ENCODE peak calls at places on chromosomes 3 and 15, in seven cellular contexts. One of them, this sample, is unnamed.
A peak's percentile ranks its signal among the peaks of the same experiment; 100 is the strongest.

GRCh38 chr3:3405131-3405530 is 225.6 kb upstream of the CRBN start:
- DNase-seq in activated B cell treated with CpG ODN at 0.5 μM for 24 hours: no peak
- DNase-seq in sciatic nerve: no peak
- DNase-seq in cardiac fibroblast: no peak
- DNase-seq in naive thymus-derived CD8-positive, alpha-beta T cell: no peak
- DNase-seq in body of pancreas: no peak
- DNase-seq in cardiac muscle cell: no peak
- DNase-seq in this sample: no peak

GRCh38 chr15:81338422-81339007 is 14.6 kb upstream of the STARD5 start:
- DNase-seq in cardiac fibroblast: peak; percentile 87
- DNase-seq in naive thymus-derived CD8-positive, alpha-beta T cell: no peak
- DNase-seq in cardiac muscle cell: peak; percentile 90
- DNase-seq in body of pancreas: peak; percentile 38
- DNase-seq in sciatic nerve: peak; percentile 72
- DNase-seq in activated B cell treated with CpG ODN at 0.5 μM for 24 hours: no peak
- DNase-seq in this sample: peak; percentile 15

GRCh38 chr3:69143605-69144004 is 21.2 kb upstream of the LMOD3 start:
- DNase-seq in naive thymus-derived CD8-positive, alpha-beta T cell: no peak
- DNase-seq in sciatic nerve: no peak
- DNase-seq in body of pancreas: peak; percentile 6
- DNase-seq in cardiac muscle cell: no peak
- DNase-seq in activated B cell treated with CpG ODN at 0.5 μM for 24 hours: no peak
- DNase-seq in cardiac fibroblast: no peak
- DNase-seq in this sample: peak; percentile 66

GRCh38 chr3:167728176-167728575 is 6.5 kb downstream of the PDCD10 start:
- DNase-seq in naive thymus-derived CD8-positive, alpha-beta T cell: no peak
- DNase-seq in sciatic nerve: no peak
- DNase-seq in cardiac muscle cell: peak; percentile 65
- DNase-seq in activated B cell treated with CpG ODN at 0.5 μM for 24 hours: no peak
- DNase-seq in cardiac fibroblast: peak; percentile 71
- DNase-seq in body of pancreas: no peak
- DNase-seq in this sample: peak; percentile 64

GRCh38 chr15:31510003-31510402 is 183.4 kb downstream of the KLF13 start:
- DNase-seq in body of pancreas: no peak
- DNase-seq in activated B cell treated with CpG ODN at 0.5 μM for 24 hours: no peak
- DNase-seq in sciatic nerve: no peak
- DNase-seq in cardiac fibroblast: no peak
- DNase-seq in cardiac muscle cell: no peak
- DNase-seq in naive thymus-derived CD8-positive, alpha-beta T cell: no peak
- DNase-seq in this sample: no peak

GRCh38 chr15:90664650-90665287 is 52.4 kb upstream of the BLM start:
- DNase-seq in cardiac fibroblast: peak; percentile 58
- DNase-seq in body of pancreas: peak; percentile 44
- DNase-seq in cardiac muscle cell: peak; percentile 61
- DNase-seq in naive thymus-derived CD8-positive, alpha-beta T cell: no peak
- DNase-seq in activated B cell treated with CpG ODN at 0.5 μM for 24 hours: no peak
- DNase-seq in sciatic nerve: no peak
- DNase-seq in this sample: no peak

GRCh38 chr3:160040181-160040580 is 51.5 kb downstream of the IL12A start:
- DNase-seq in naive thymus-derived CD8-positive, alpha-beta T cell: no peak
- DNase-seq in activated B cell treated with CpG ODN at 0.5 μM for 24 hours: no peak
- DNase-seq in cardiac muscle cell: no peak
- DNase-seq in sciatic nerve: no peak
- DNase-seq in cardiac fibroblast: no peak
- DNase-seq in body of pancreas: no peak
- DNase-seq in this sample: no peak

GRCh38 chr15:63185206-63185605 is 4.2 kb upstream of the RAB8B start:
- DNase-seq in activated B cell treated with CpG ODN at 0.5 μM for 24 hours: no peak
- DNase-seq in body of pancreas: no peak
- DNase-seq in sciatic nerve: no peak
- DNase-seq in naive thymus-derived CD8-positive, alpha-beta T cell: no peak
- DNase-seq in cardiac muscle cell: peak; percentile 13
- DNase-seq in cardiac fibroblast: no peak
- DNase-seq in this sample: no peak

GRCh38 chr3:168250415-168250861 is 154.7 kb upstream of the GOLIM4 start:
- DNase-seq in naive thymus-derived CD8-positive, alpha-beta T cell: no peak
- DNase-seq in body of pancreas: no peak
- DNase-seq in cardiac muscle cell: peak; percentile 3
- DNase-seq in cardiac fibroblast: peak; percentile 1
- DNase-seq in activated B cell treated with CpG ODN at 0.5 μM for 24 hours: no peak
- DNase-seq in sciatic nerve: no peak
- DNase-seq in this sample: peak; percentile 6

GRCh38 chr3:136750209-136750921 is 1.8 kb downstream of the STAG1 start:
- DNase-seq in sciatic nerve: no peak
- DNase-seq in cardiac muscle cell: no peak
- DNase-seq in naive thymus-derived CD8-positive, alpha-beta T cell: no peak
- DNase-seq in cardiac fibroblast: no peak
- DNase-seq in activated B cell treated with CpG ODN at 0.5 μM for 24 hours: no peak
- DNase-seq in body of pancreas: no peak
- DNase-seq in this sample: no peak

GRCh38 chr3:55439657-55440405 is 47.3 kb downstream of the WNT5A start:
- DNase-seq in cardiac fibroblast: no peak
- DNase-seq in sciatic nerve: no peak
- DNase-seq in naive thymus-derived CD8-positive, alpha-beta T cell: no peak
- DNase-seq in activated B cell treated with CpG ODN at 0.5 μM for 24 hours: no peak
- DNase-seq in cardiac muscle cell: no peak
- DNase-seq in body of pancreas: no peak
- DNase-seq in this sample: no peak

GRCh38 chr3:58041826-58042324 is 33.7 kb downstream of the FLNB start:
- DNase-seq in naive thymus-derived CD8-positive, alpha-beta T cell: no peak
- DNase-seq in activated B cell treated with CpG ODN at 0.5 μM for 24 hours: no peak
- DNase-seq in cardiac fibroblast: peak; percentile 51
- DNase-seq in cardiac muscle cell: peak; percentile 77
- DNase-seq in sciatic nerve: no peak
- DNase-seq in body of pancreas: no peak
- DNase-seq in this sample: no peak

GRCh38 chr3:49761661-49762060 is 24.7 kb downstream of the IP6K1 start:
- DNase-seq in cardiac muscle cell: no peak
- DNase-seq in activated B cell treated with CpG ODN at 0.5 μM for 24 hours: no peak
- DNase-seq in cardiac fibroblast: no peak
- DNase-seq in sciatic nerve: no peak
- DNase-seq in body of pancreas: no peak
- DNase-seq in naive thymus-derived CD8-positive, alpha-beta T cell: no peak
- DNase-seq in this sample: no peak

GRCh38 chr3:171225101-171225674 is 198.7 kb upstream of the SLC2A2 start:
- DNase-seq in cardiac muscle cell: no peak
- DNase-seq in naive thymus-derived CD8-positive, alpha-beta T cell: no peak
- DNase-seq in body of pancreas: no peak
- DNase-seq in activated B cell treated with CpG ODN at 0.5 μM for 24 hours: no peak
- DNase-seq in sciatic nerve: no peak
- DNase-seq in cardiac fibroblast: no peak
- DNase-seq in this sample: no peak

GRCh38 chr15:66743703-66744536 is 41.9 kb downstream of the SMAD6 start:
- DNase-seq in naive thymus-derived CD8-positive, alpha-beta T cell: no peak
- DNase-seq in cardiac fibroblast: peak; percentile 60
- DNase-seq in activated B cell treated with CpG ODN at 0.5 μM for 24 hours: no peak
- DNase-seq in body of pancreas: peak; percentile 37
- DNase-seq in cardiac muscle cell: peak; percentile 66
- DNase-seq in sciatic nerve: no peak
- DNase-seq in this sample: no peak

GRCh38 chr15:77029166-77030041 is 34.5 kb downstream of the PSTPIP1 start:
- DNase-seq in body of pancreas: peak; percentile 3
- DNase-seq in sciatic nerve: peak; percentile 52
- DNase-seq in naive thymus-derived CD8-positive, alpha-beta T cell: no peak
- DNase-seq in activated B cell treated with CpG ODN at 0.5 μM for 24 hours: peak; percentile 12
- DNase-seq in cardiac fibroblast: no peak
- DNase-seq in cardiac muscle cell: no peak
- DNase-seq in this sample: no peak

GRCh38 chr15:34223904-34224596 is 766 bp upstream of the EMC4 start:
- DNase-seq in cardiac fibroblast: no peak
- DNase-seq in naive thymus-derived CD8-positive, alpha-beta T cell: no peak
- DNase-seq in cardiac muscle cell: peak; percentile 12
- DNase-seq in sciatic nerve: no peak
- DNase-seq in activated B cell treated with CpG ODN at 0.5 μM for 24 hours: no peak
- DNase-seq in body of pancreas: no peak
- DNase-seq in this sample: no peak

This sample was measured in bronchial epithelial cell.